ENCODE peak calls at places on chromosome 6, in five cellular contexts. P, Q, L, E and G are unnamed samples.

GRCh38 chr6:44234101-44235090 is 11.0 kb downstream of the SLC29A1 start:
- DNase-seq in P (no peak), L (peak), Q (peak), E (no peak), G (peak)

GRCh38 chr6:104788400-104788799 is 71.3 kb downstream of the HACE1 start:
- DNase-seq in Q (no peak), L (no peak), E (no peak), P (no peak), G (no peak)

GRCh38 chr6:135267085-135267484 is 86.0 kb downstream of the MYB start:
- DNase-seq in Q (peak), E (no peak), P (no peak), L (no peak), G (no peak)

GRCh38 chr6:143655541-143655940 is 22.2 kb upstream of the PHACTR2 start:
- DNase-seq in Q (peak), L (no peak), P (no peak), E (no peak), G (no peak)

GRCh38 chr6:53320964-53321363 is 27.8 kb downstream of the ELOVL5 start:
- DNase-seq in L (no peak), Q (peak), P (no peak), E (no peak), G (no peak)

GRCh38 chr6:147604373-147604772 is 95.9 kb downstream of the SAMD5 start:
- DNase-seq in L (no peak), E (no peak), Q (no peak), P (no peak), G (no peak)

GRCh38 chr6:24851086-24851485 is 52.4 kb upstream of the ARMH2 start:
- DNase-seq in P (no peak), E (no peak), L (no peak), Q (no peak), G (no peak)

GRCh38 chr6:38450717-38451116 is 189.0 kb downstream of the BTBD9 start:
- DNase-seq in Q (peak), P (no peak), E (no peak), L (no peak), G (no peak)

GRCh38 chr6:24052632-24053031 is 73.4 kb upstream of the NRSN1 start:
- DNase-seq in E (no peak), Q (peak), L (no peak), P (no peak), G (no peak)

GRCh38 chr6:22873531-22874136 is 304.3 kb downstream of the HDGFL1 start:
- DNase-seq in E (no peak), P (no peak), L (no peak), Q (no peak), G (no peak)

GRCh38 chr6:16136536-16137450 is 7.9 kb downstream of the MYLIP start:
- DNase-seq in L (no peak), E (no peak), P (no peak), Q (no peak), G (peak)

GRCh38 chr6:25220853-25221252 is 58.3 kb upstream of the CARMIL1 start:
- DNase-seq in P (no peak), Q (no peak), L (no peak), E (no peak), G (no peak)

GRCh38 chr6:101114703-101115102 is 233.6 kb upstream of the ASCC3 start:
- DNase-seq in Q (peak), L (peak), E (no peak), P (no peak), G (no peak)

GRCh38 chr6:21900730-21901129 is 307.2 kb downstream of the SOX4 start:
- DNase-seq in L (no peak), Q (no peak), E (no peak), P (no peak), G (no peak)

GRCh38 chr6:33080127-33081089 is 4.6 kb downstream of the HLA-DPB1 start:
- DNase-seq in Q (no peak), P (no peak), L (peak), E (no peak), G (peak)

GRCh38 chr6:142900467-142900961 is 44.5 kb downstream of the HIVEP2 start:
- DNase-seq in Q (no peak), P (no peak), L (no peak), E (no peak), G (no peak)

GRCh38 chr6:96923871-96924493 is 546 bp upstream of the KLHL32 start:
- DNase-seq in E (no peak), L (peak), P (no peak), Q (peak), G (no peak)

GRCh38 chr6:158039571-158040050 is 57.9 kb downstream of the SYNJ2 start:
- DNase-seq in P (no peak), Q (peak), E (no peak), L (no peak), G (no peak)

GRCh38 chr6:11328613-11329247 is 96.3 kb upstream of the NEDD9 start:
- DNase-seq in E (no peak), Q (no peak), L (no peak), P (no peak), G (no peak)

GRCh38 chr6:139738801-139739490 is 364.5 kb upstream of the CITED2 start:
- DNase-seq in P (no peak), E (no peak), Q (no peak), L (no peak), G (no peak)

GRCh38 chr6:91715171-91715805 is 1128.4 kb upstream of the MAP3K7 start:
- DNase-seq in L (no peak), P (no peak), Q (no peak), E (no peak), G (no peak)

GRCh38 chr6:52994031-52994788 is 874 bp downstream of the GSTA4 start:
- DNase-seq in P (no peak), E (no peak), L (peak), Q (peak), G (no peak)

GRCh38 chr6:33112148-33112547 is 36.4 kb downstream of the HLA-DPB1 start:
- DNase-seq in E (peak), P (peak), Q (peak), L (peak), G (peak)

GRCh38 chr6:152716322-152716721 is 18.6 kb downstream of the MYCT1 start:
- DNase-seq in Q (no peak), L (no peak), P (no peak), E (no peak), G (no peak)

GRCh38 chr6:70998148-70998547 is 41.3 kb upstream of the B3GAT2 start:
- DNase-seq in Q (no peak), L (no peak), E (no peak), P (no peak), G (no peak)

GRCh38 chr6:97919631-97920030 is 636.6 kb upstream of the MMS22L start:
- DNase-seq in P (no peak), Q (no peak), E (no peak), L (no peak), G (no peak)

GRCh38 chr6:70180183-70180903 is 122.5 kb downstream of the COL9A1 start:
- DNase-seq in Q (no peak), L (no peak), E (no peak), P (no peak), G (no peak)

GRCh38 chr6:94636780-94637385 is 940.5 kb upstream of the MANEA start:
- DNase-seq in P (no peak), E (no peak), L (peak), Q (peak), G (no peak)

GRCh38 chr6:158519761-158520160 is 40.1 kb upstream of the TMEM181 start:
- DNase-seq in P (no peak), E (no peak), L (no peak), Q (no peak), G (no peak)

GRCh38 chr6:152952045-152952444 is 30.8 kb downstream of the FBXO5 start:
- DNase-seq in Q (peak), E (no peak), P (no peak), L (no peak), G (no peak)

GRCh38 chr6:14932485-14933178 is 313.2 kb upstream of the JARID2 start:
- DNase-seq in P (no peak), E (no peak), L (no peak), Q (no peak), G (peak)

GRCh38 chr6:82570083-82570482 is 206.5 kb downstream of the TPBG start:
- DNase-seq in L (peak), P (no peak), Q (peak), E (no peak), G (no peak)

GRCh38 chr6:154386848-154387717 is 30.5 kb upstream of the IPCEF1 start:
- DNase-seq in L (no peak), E (no peak), P (no peak), Q (peak), G (no peak)

GRCh38 chr6:33197431-33198048 is 2.9 kb downstream of the RXRB start:
- DNase-seq in L (peak), P (no peak), Q (peak), E (no peak), G (peak)

GRCh38 chr6:160116411-160116810 is 5.2 kb upstream of the SLC22A1 start:
- DNase-seq in L (no peak), P (no peak), E (no peak), Q (no peak), G (no peak)
- TF ChIP-seq TAF1 in L (no peak), P (no peak), E (no peak), Q (no peak), G (no peak)

GRCh38 chr6:159645659-159646058 is 47.4 kb downstream of the SOD2 start:
- DNase-seq in E (no peak), L (no peak), P (no peak), Q (no peak), G (no peak)
- TF ChIP-seq TAF1 in E (no peak), L (no peak), P (no peak), Q (no peak), G (no peak)

DNA sequence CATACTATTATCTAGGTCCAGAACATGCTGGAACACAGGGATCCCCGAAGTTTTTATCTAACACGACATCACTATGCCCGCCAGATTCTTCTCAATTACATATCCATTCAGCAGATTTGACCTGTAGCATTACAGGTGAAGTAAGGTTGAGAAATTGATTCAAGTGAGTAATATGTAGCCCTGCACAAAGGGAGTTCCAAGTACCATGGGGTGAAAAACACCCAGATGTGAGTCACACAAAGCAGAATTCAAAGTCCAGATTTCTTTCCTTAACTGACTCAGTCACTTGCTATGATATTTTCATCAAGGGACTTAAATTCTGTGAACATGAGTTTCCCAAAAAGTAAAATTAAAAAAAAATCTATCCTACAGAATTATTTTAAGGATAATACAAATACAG is 655.4 kb upstream of the PTCHD4 start:
- DNase-seq in E (no peak), P (no peak), L (no peak), Q (peak), G (no peak)
- TF ChIP-seq TAF1 in E (no peak), P (no peak), L (no peak), Q (no peak), G (no peak)

DNA sequence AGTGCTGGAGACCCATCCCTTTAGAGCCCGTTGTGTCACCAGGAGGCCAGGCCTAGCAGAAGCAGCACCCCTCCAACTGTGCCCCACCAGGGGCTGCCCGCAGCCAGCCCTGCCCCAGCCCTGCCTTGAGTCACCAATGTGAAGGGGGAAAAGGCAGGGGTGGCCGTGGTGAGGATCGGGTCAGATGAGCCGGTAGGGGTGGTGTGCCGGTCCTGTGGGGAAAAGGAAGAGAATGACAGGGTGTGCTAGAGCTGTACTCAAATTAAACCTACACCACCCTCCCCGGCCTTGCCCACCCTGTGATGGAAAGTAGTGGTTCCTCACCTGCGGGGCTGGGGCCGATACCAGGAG is 3.1 kb downstream of the SAPCD1 start:
- DNase-seq in L (no peak), Q (no peak), E (no peak), P (no peak), G (no peak)
- TF ChIP-seq TAF1 in L (no peak), Q (no peak), E (no peak), P (no peak), G (no peak)

GRCh38 chr6:35678021-35678654 is 10.6 kb downstream of the FKBP5 start:
- DNase-seq in E (no peak), L (no peak), P (no peak), Q (no peak), G (no peak)

GRCh38 chr6:35675871-35676459 is 12.8 kb downstream of the FKBP5 start:
- DNase-seq in L (no peak), Q (no peak), P (no peak), E (no peak), G (no peak)

GRCh38 chr6:35679399-35679798 is 9.3 kb downstream of the FKBP5 start:
- DNase-seq in Q (no peak), L (no peak), P (no peak), E (no peak), G (no peak)

GRCh38 chr6:35678814-35679213 is 9.9 kb downstream of the FKBP5 start:
- DNase-seq in Q (no peak), E (no peak), P (no peak), L (no peak), G (no peak)

GRCh38 chr6:35677456-35677855 is 11.3 kb downstream of the FKBP5 start:
- DNase-seq in E (no peak), L (no peak), P (no peak), Q (no peak), G (no peak)
- TF ChIP-seq TAF1 in E (no peak), L (no peak), P (no peak), Q (no peak), G (no peak)

GRCh38 chr6:170113141-170113540 is 177.7 kb downstream of the DLL1 start:
- DNase-seq in E (no peak), P (no peak), L (no peak), Q (no peak), G (no peak)

GRCh38 chr6:170114187-170114945 is 176.5 kb downstream of the DLL1 start:
- DNase-seq in L (peak), P (no peak), E (no peak), Q (no peak), G (no peak)

GRCh38 chr6:170116643-170117042 is 174.2 kb downstream of the DLL1 start:
- DNase-seq in L (no peak), Q (no peak), E (no peak), P (no peak), G (no peak)

GRCh38 chr6:170114956-170115855 is 175.7 kb downstream of the DLL1 start:
- DNase-seq in E (no peak), Q (no peak), P (no peak), L (peak), G (no peak)

DNA sequence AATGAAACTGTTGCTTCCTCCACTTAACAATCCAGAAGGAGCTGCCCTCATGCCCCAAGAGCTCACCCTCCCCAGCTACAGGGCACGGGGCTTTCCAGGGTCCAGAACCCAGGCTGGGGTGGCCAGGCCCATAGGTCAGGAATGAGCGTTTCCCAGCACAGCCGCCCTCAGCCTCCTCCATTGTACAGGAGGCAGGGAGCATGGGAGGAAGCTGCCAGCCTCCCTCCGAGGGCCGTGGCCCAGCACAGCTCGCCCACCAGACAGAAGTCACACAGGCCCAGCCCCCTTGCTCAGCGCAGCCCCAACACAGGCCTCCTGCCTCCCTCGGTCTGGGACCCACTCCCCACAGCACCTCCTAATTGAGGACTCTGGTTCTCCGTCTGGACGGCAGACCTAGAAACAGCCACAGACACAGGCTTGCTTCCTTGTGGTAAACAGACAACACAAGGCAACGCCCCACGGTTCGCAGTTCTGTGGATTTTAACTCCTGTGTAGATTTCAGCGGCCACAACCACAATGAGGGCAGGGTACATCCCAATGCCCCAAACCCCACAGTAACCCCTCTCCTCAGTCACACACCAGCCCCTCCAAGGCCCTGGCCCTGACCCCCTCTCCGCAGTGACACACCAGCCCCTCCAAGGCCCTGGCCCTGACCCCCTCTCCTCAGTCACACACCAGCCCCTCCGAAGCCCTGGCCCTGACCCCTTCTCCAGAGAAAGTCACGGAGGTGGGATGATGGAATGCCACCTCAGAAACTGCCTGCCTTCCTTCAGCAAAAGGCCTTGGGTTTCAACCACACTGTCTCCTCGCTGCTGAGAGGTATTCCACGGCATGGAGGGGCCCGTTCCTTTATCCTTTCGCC is 173.5 kb downstream of the DLL1 start:
- DNase-seq in Q (no peak), P (no peak), E (no peak), L (no peak), G (no peak)
- TF ChIP-seq TAF1 in Q (no peak), P (no peak), E (no peak), L (no peak), G (no peak)

GRCh38 chr6:151288711-151289398 is 49.1 kb downstream of the AKAP12 start:
- DNase-seq in E (no peak), Q (no peak), L (peak), P (no peak), G (no peak)
- TF ChIP-seq TAF1 in E (no peak), Q (no peak), L (no peak), P (no peak), G (no peak)

DNA sequence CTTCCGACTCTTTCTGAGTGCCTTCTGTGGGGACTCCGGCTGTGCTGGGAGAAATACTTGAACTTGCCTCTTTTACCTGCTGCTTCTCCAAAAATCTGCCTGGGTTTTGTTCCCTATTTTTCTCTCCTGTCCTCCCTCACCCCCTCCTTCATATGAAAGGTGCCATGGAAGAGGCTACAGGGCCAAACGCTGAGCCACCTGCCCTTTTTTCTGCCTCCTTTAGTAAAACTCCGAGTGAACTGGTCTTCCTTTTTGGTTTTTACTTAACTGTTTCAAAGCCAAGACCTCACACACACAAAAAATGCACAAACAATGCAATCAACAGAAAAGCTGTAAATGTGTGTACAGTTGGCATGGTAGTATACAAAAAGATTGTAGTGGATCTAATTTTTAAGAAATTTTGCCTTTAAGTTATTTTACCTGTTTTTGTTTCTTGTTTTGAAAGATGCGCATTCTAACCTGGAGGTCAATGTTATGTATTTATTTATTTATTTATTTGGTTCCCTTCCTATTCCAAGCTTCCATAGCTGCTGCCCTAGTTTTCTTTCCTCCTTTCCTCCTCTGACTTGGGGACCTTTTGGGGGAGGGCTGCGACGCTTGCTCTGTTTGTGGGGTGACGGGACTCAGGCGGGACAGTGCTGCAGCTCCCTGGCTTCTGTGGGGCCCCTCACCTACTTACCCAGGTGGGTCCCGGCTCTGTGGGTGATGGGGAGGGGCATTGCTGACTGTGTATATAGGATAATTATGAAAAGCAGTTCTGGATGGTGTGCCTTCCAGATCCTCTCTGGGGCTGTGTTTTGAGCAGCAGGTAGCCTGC is 4.8 kb downstream of the PIM1 start:
- DNase-seq in E (no peak), L (no peak), P (no peak), Q (no peak), G (peak)
- TF ChIP-seq TAF1 in E (no peak), L (no peak), P (no peak), Q (no peak), G (no peak)

DNA sequence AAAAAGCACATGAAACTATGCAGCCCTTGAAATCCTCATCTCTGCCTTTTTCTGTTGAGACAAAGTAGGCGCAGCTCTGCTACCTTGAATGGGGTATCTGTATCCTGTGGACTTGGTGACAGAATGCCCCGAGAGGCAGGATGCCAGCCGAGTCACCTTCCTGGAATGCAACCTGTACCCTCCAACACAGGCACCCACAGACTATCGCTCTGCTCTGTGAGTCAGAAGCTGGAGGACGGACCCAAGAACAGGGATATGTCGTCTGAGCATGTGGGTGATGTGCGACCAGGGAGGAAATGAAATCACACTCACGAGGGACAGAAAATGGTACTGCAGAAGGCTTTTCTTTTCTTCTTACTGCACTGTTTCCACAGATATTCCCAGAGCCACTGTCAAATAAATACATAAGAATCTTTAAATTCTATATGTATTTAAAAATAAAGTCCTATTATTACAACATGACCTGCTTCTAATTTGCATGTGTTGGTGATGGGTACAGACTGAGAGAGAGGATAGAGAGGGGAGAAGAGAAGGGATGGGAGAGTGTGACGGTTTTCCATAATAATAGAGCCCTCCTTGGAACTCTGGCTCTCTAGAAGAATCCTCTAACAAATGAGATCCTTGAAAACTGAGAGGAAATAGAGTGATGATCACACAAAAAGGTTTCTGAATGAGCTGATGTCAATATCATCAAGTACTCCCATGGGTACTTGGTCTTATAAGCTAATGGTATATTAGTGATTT is 308.1 kb downstream of the FOXC1 start:
- DNase-seq in L (no peak), Q (peak), E (no peak), P (no peak), G (no peak)
- TF ChIP-seq TAF1 in L (no peak), Q (no peak), E (no peak), P (no peak), G (no peak)

GRCh38 chr6:149938571-149939462 is 3.0 kb upstream of the ULBP2 start:
- DNase-seq in P (peak), E (peak), Q (no peak), L (peak), G (no peak)
- TF ChIP-seq TAF1 in P (peak), E (no peak), Q (no peak), L (no peak), G (no peak)